ENCODE peak calls at places on chromosomes 3 and 15, in eight cellular contexts. One of them, this sample, is unnamed.

GRCh38 chr15:56325186-56325585 is 40.0 kb upstream of the TEX9 start:
- DNase-seq in suprapubic skin: no peak
- DNase-seq in RWPE1: peak
- DNase-seq in K562: no peak
- DNase-seq in heart right ventricle: no peak
- DNase-seq in cardiac fibroblast: peak
- DNase-seq in AG04449: peak
- DNase-seq in upper lobe of right lung: no peak
- DNase-seq in this sample: no peak

GRCh38 chr15:101250931-101251829 is 668 bp downstream of the CHSY1 start:
- DNase-seq in suprapubic skin: no peak
- DNase-seq in RWPE1: peak
- DNase-seq in K562: peak
- DNase-seq in heart right ventricle: peak
- DNase-seq in cardiac fibroblast: peak
- DNase-seq in AG04449: no peak
- DNase-seq in upper lobe of right lung: no peak
- DNase-seq in this sample: no peak

GRCh38 chr3:46909535-46910161 is 32.1 kb downstream of the PTH1R start:
- DNase-seq in suprapubic skin: peak
- DNase-seq in RWPE1: peak
- DNase-seq in K562: peak
- DNase-seq in heart right ventricle: peak
- DNase-seq in cardiac fibroblast: peak
- DNase-seq in AG04449: peak
- DNase-seq in upper lobe of right lung: peak
- DNase-seq in this sample: peak

GRCh38 chr3:30314757-30315156 is 291.6 kb upstream of the TGFBR2 start:
- DNase-seq in suprapubic skin: no peak
- DNase-seq in RWPE1: no peak
- DNase-seq in K562: no peak
- DNase-seq in heart right ventricle: no peak
- DNase-seq in cardiac fibroblast: peak
- DNase-seq in AG04449: no peak
- DNase-seq in upper lobe of right lung: no peak
- DNase-seq in this sample: no peak

GRCh38 chr15:58545307-58546065 is 113.7 kb downstream of the LIPC start:
- DNase-seq in suprapubic skin: no peak
- DNase-seq in RWPE1: no peak
- DNase-seq in K562: no peak
- DNase-seq in heart right ventricle: no peak
- DNase-seq in cardiac fibroblast: peak
- DNase-seq in AG04449: no peak
- DNase-seq in upper lobe of right lung: peak
- DNase-seq in this sample: no peak

GRCh38 chr15:28876845-28877185 is 9.0 kb upstream of the APBA2 start:
- DNase-seq in suprapubic skin: no peak
- DNase-seq in RWPE1: no peak
- DNase-seq in K562: no peak
- DNase-seq in heart right ventricle: no peak
- DNase-seq in cardiac fibroblast: no peak
- DNase-seq in AG04449: no peak
- DNase-seq in upper lobe of right lung: no peak
- DNase-seq in this sample: peak

GRCh38 chr15:57462391-57462790 is 86.1 kb downstream of the CGNL1 start:
- DNase-seq in suprapubic skin: no peak
- DNase-seq in RWPE1: peak
- DNase-seq in K562: no peak
- DNase-seq in heart right ventricle: no peak
- DNase-seq in cardiac fibroblast: peak
- DNase-seq in AG04449: no peak
- DNase-seq in upper lobe of right lung: no peak
- DNase-seq in this sample: no peak

GRCh38 chr15:67882487-67883227 is 42.8 kb upstream of the RNU6-1 start:
- DNase-seq in suprapubic skin: no peak
- DNase-seq in RWPE1: no peak
- DNase-seq in K562: peak
- DNase-seq in heart right ventricle: no peak
- DNase-seq in cardiac fibroblast: no peak
- DNase-seq in AG04449: no peak
- DNase-seq in upper lobe of right lung: no peak
- DNase-seq in this sample: no peak

GRCh38 chr3:141000027-141000663 is 51.0 kb upstream of the SPSB4 start:
- DNase-seq in suprapubic skin: no peak
- DNase-seq in RWPE1: peak
- DNase-seq in K562: peak
- DNase-seq in heart right ventricle: peak
- DNase-seq in cardiac fibroblast: peak
- DNase-seq in AG04449: no peak
- DNase-seq in upper lobe of right lung: peak
- DNase-seq in this sample: no peak

GRCh38 chr3:71838406-71838805 is 53.5 kb upstream of the PROK2 start:
- DNase-seq in suprapubic skin: no peak
- DNase-seq in RWPE1: no peak
- DNase-seq in K562: no peak
- DNase-seq in heart right ventricle: no peak
- DNase-seq in cardiac fibroblast: no peak
- DNase-seq in AG04449: no peak
- DNase-seq in upper lobe of right lung: no peak
- DNase-seq in this sample: no peak

GRCh38 chr3:56137406-56137805 is 330.9 kb downstream of the ERC2 start:
- DNase-seq in suprapubic skin: no peak
- DNase-seq in RWPE1: no peak
- DNase-seq in K562: no peak
- DNase-seq in heart right ventricle: no peak
- DNase-seq in cardiac fibroblast: peak
- DNase-seq in AG04449: no peak
- DNase-seq in upper lobe of right lung: no peak
- DNase-seq in this sample: no peak

GRCh38 chr3:190494907-190495306 is 19.0 kb upstream of the IL1RAP start:
- DNase-seq in suprapubic skin: no peak
- DNase-seq in RWPE1: no peak
- DNase-seq in K562: no peak
- DNase-seq in heart right ventricle: no peak
- DNase-seq in cardiac fibroblast: peak
- DNase-seq in AG04449: no peak
- DNase-seq in upper lobe of right lung: no peak
- DNase-seq in this sample: no peak

GRCh38 chr3:11001020-11001657 is 8.6 kb downstream of the SLC6A1 start:
- DNase-seq in suprapubic skin: no peak
- DNase-seq in RWPE1: no peak
- DNase-seq in K562: no peak
- DNase-seq in heart right ventricle: no peak
- DNase-seq in cardiac fibroblast: peak
- DNase-seq in AG04449: no peak
- DNase-seq in upper lobe of right lung: no peak
- DNase-seq in this sample: no peak

GRCh38 chr15:92879949-92880725 is 20.0 kb upstream of the CHD2 start:
- DNase-seq in suprapubic skin: no peak
- DNase-seq in RWPE1: no peak
- DNase-seq in K562: no peak
- DNase-seq in heart right ventricle: no peak
- DNase-seq in cardiac fibroblast: no peak
- DNase-seq in AG04449: no peak
- DNase-seq in upper lobe of right lung: no peak
- DNase-seq in this sample: no peak

GRCh38 chr15:29123991-29124390 is 145.6 kb downstream of the NSMCE3 start:
- DNase-seq in suprapubic skin: no peak
- DNase-seq in RWPE1: no peak
- DNase-seq in K562: no peak
- DNase-seq in heart right ventricle: no peak
- DNase-seq in cardiac fibroblast: no peak
- DNase-seq in AG04449: no peak
- DNase-seq in upper lobe of right lung: no peak
- DNase-seq in this sample: no peak

GRCh38 chr15:50506121-50506520 is 40.3 kb downstream of the USP50 start:
- DNase-seq in suprapubic skin: no peak
- DNase-seq in RWPE1: no peak
- DNase-seq in K562: no peak
- DNase-seq in heart right ventricle: no peak
- DNase-seq in cardiac fibroblast: no peak
- DNase-seq in AG04449: no peak
- DNase-seq in upper lobe of right lung: no peak
- DNase-seq in this sample: no peak

GRCh38 chr3:178129109-178129508 is 407.1 kb upstream of the KCNMB2 start:
- DNase-seq in suprapubic skin: no peak
- DNase-seq in RWPE1: no peak
- DNase-seq in K562: no peak
- DNase-seq in heart right ventricle: no peak
- DNase-seq in cardiac fibroblast: no peak
- DNase-seq in AG04449: no peak
- DNase-seq in upper lobe of right lung: no peak
- DNase-seq in this sample: no peak

GRCh38 chr3:62373714-62374333 is 474 bp upstream of the FEZF2 start:
- DNase-seq in suprapubic skin: no peak
- DNase-seq in RWPE1: no peak
- DNase-seq in K562: no peak
- DNase-seq in heart right ventricle: no peak
- DNase-seq in cardiac fibroblast: no peak
- DNase-seq in AG04449: no peak
- DNase-seq in upper lobe of right lung: no peak
- DNase-seq in this sample: no peak

GRCh38 chr15:91779960-91780359 is 73.5 kb upstream of the SLCO3A1 start:
- DNase-seq in suprapubic skin: no peak
- DNase-seq in RWPE1: no peak
- DNase-seq in K562: no peak
- DNase-seq in heart right ventricle: no peak
- DNase-seq in cardiac fibroblast: no peak
- DNase-seq in AG04449: no peak
- DNase-seq in upper lobe of right lung: no peak
- DNase-seq in this sample: no peak

GRCh38 chr3:194407423-194407822 is 8.4 kb upstream of the GP5 start:
- DNase-seq in suprapubic skin: no peak
- DNase-seq in RWPE1: no peak
- DNase-seq in K562: no peak
- DNase-seq in heart right ventricle: no peak
- DNase-seq in cardiac fibroblast: peak
- DNase-seq in AG04449: no peak
- DNase-seq in upper lobe of right lung: no peak
- DNase-seq in this sample: no peak

GRCh38 chr3:12484198-12484982 is at the start of gene TSEN2:
- DNase-seq in suprapubic skin: peak
- DNase-seq in RWPE1: peak
- DNase-seq in K562: peak
- DNase-seq in heart right ventricle: peak
- DNase-seq in cardiac fibroblast: peak
- DNase-seq in AG04449: no peak
- DNase-seq in upper lobe of right lung: peak
- DNase-seq in this sample: peak
- TF ChIP-seq CTCF in suprapubic skin: no peak
- TF ChIP-seq CTCF in RWPE1: peak
- TF ChIP-seq CTCF in K562: peak
- TF ChIP-seq CTCF in heart right ventricle: peak
- TF ChIP-seq CTCF in cardiac fibroblast: no peak
- TF ChIP-seq CTCF in AG04449: peak
- TF ChIP-seq CTCF in upper lobe of right lung: peak
- TF ChIP-seq CTCF in this sample: peak

GRCh38 chr15:75625542-75626347 is at the start of gene SNUPN:
- DNase-seq in suprapubic skin: peak
- DNase-seq in RWPE1: peak
- DNase-seq in K562: peak
- DNase-seq in heart right ventricle: peak
- DNase-seq in cardiac fibroblast: peak
- DNase-seq in AG04449: no peak
- DNase-seq in upper lobe of right lung: peak
- DNase-seq in this sample: peak

GRCh38 chr15:75616766-75617165 is 8.8 kb downstream of the SNUPN start:
- DNase-seq in suprapubic skin: no peak
- DNase-seq in RWPE1: no peak
- DNase-seq in K562: no peak
- DNase-seq in heart right ventricle: no peak
- DNase-seq in cardiac fibroblast: no peak
- DNase-seq in AG04449: no peak
- DNase-seq in upper lobe of right lung: no peak
- DNase-seq in this sample: no peak

GRCh38 chr15:75620043-75620775 is 5.3 kb downstream of the SNUPN start:
- DNase-seq in suprapubic skin: no peak
- DNase-seq in RWPE1: no peak
- DNase-seq in K562: no peak
- DNase-seq in heart right ventricle: no peak
- DNase-seq in cardiac fibroblast: peak
- DNase-seq in AG04449: no peak
- DNase-seq in upper lobe of right lung: no peak
- DNase-seq in this sample: no peak

GRCh38 chr15:75622505-75622904 is 3.0 kb downstream of the SNUPN start:
- DNase-seq in suprapubic skin: no peak
- DNase-seq in RWPE1: no peak
- DNase-seq in K562: no peak
- DNase-seq in heart right ventricle: no peak
- DNase-seq in cardiac fibroblast: no peak
- DNase-seq in AG04449: no peak
- DNase-seq in upper lobe of right lung: no peak
- DNase-seq in this sample: no peak

GRCh38 chr15:75620776-75621536 is 4.6 kb downstream of the SNUPN start:
- DNase-seq in suprapubic skin: peak
- DNase-seq in RWPE1: peak
- DNase-seq in K562: no peak
- DNase-seq in heart right ventricle: peak
- DNase-seq in cardiac fibroblast: peak
- DNase-seq in AG04449: peak
- DNase-seq in upper lobe of right lung: peak
- DNase-seq in this sample: peak
- TF ChIP-seq CTCF in suprapubic skin: peak
- TF ChIP-seq CTCF in RWPE1: peak
- TF ChIP-seq CTCF in K562: no peak
- TF ChIP-seq CTCF in heart right ventricle: peak
- TF ChIP-seq CTCF in cardiac fibroblast: peak
- TF ChIP-seq CTCF in AG04449: peak
- TF ChIP-seq CTCF in upper lobe of right lung: peak
- TF ChIP-seq CTCF in this sample: peak

GRCh38 chr3:115688408-115688807 is 65.1 kb downstream of the GAP43 start:
- DNase-seq in suprapubic skin: no peak
- DNase-seq in RWPE1: no peak
- DNase-seq in K562: no peak
- DNase-seq in heart right ventricle: no peak
- DNase-seq in cardiac fibroblast: no peak
- DNase-seq in AG04449: no peak
- DNase-seq in upper lobe of right lung: no peak
- DNase-seq in this sample: no peak
- TF ChIP-seq CTCF in suprapubic skin: no peak
- TF ChIP-seq CTCF in RWPE1: no peak
- TF ChIP-seq CTCF in K562: no peak
- TF ChIP-seq CTCF in heart right ventricle: no peak
- TF ChIP-seq CTCF in cardiac fibroblast: no peak
- TF ChIP-seq CTCF in AG04449: no peak
- TF ChIP-seq CTCF in upper lobe of right lung: no peak
- TF ChIP-seq CTCF in this sample: no peak

DNA sequence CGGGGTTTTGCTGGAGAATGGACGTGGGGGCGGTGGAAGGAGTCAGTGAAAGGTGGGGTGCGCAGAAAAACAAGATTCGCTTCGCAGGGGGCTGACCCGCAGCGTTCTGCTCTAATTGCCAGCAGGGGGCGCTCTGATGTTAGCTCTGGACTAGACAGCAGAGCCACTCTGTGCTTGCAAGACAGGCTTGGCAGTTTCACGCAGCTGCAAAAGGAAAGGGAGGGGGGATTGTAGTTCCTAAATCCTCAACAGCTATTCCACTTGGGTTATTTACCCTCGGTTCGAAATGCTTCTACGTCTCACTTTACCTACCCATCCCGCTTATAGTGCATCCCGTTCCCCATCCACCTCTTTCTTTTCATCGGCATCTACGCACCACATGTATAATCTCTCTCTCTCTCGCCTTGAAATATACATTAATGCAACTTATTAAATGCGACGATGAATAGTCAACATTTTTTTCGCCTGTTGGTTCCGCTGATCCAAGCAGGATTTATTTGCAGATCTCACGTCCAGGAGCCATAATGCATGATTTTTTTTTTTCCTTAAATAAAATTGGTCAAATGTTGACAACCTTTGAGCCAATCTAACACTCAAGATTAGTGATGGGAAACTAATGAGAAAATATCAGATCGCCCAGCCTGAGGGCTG is 216.5 kb downstream of the MEIS2 start:
- DNase-seq in suprapubic skin: peak
- DNase-seq in RWPE1: peak
- DNase-seq in K562: peak
- DNase-seq in heart right ventricle: peak
- DNase-seq in cardiac fibroblast: peak
- DNase-seq in AG04449: peak
- DNase-seq in upper lobe of right lung: peak
- DNase-seq in this sample: peak
- TF ChIP-seq CTCF in suprapubic skin: peak
- TF ChIP-seq CTCF in RWPE1: peak
- TF ChIP-seq CTCF in K562: peak
- TF ChIP-seq CTCF in heart right ventricle: peak
- TF ChIP-seq CTCF in cardiac fibroblast: peak
- TF ChIP-seq CTCF in AG04449: peak
- TF ChIP-seq CTCF in upper lobe of right lung: peak
- TF ChIP-seq CTCF in this sample: peak